ENCODE peak calls at places on chromosomes 1 and 21, in four cellular contexts. One of them, this sample, is unnamed.

GRCh38 chr1:6599141-6599975 is 3.3 kb downstream of the KLHL21 start:
- DNase-seq in spleen: peak; percentile 87
- DNase-seq in PC-9: peak; percentile 63
- DNase-seq in right lobe of liver: peak; percentile 42
- DNase-seq in this sample: no peak

GRCh38 chr21:29022141-29022540 is 2.3 kb upstream of the USP16 start:
- DNase-seq in spleen: no peak
- DNase-seq in PC-9: no peak
- DNase-seq in right lobe of liver: no peak
- DNase-seq in this sample: no peak

GRCh38 chr21:43976661-43977060 is 35.4 kb upstream of the TRAPPC10 start:
- DNase-seq in spleen: no peak
- DNase-seq in PC-9: no peak
- DNase-seq in right lobe of liver: no peak
- DNase-seq in this sample: no peak

GRCh38 chr1:58104960-58105359 is 441.6 kb downstream of the OMA1 start:
- DNase-seq in spleen: no peak
- DNase-seq in PC-9: no peak
- DNase-seq in right lobe of liver: no peak
- DNase-seq in this sample: no peak

GRCh38 chr1:9376886-9377333 is 84.2 kb downstream of the SPSB1 start:
- DNase-seq in spleen: no peak
- DNase-seq in PC-9: no peak
- DNase-seq in right lobe of liver: no peak
- DNase-seq in this sample: peak; percentile 96

GRCh38 chr1:30657131-30658013 is 66.0 kb downstream of the MATN1 start:
- DNase-seq in spleen: peak; percentile 56
- DNase-seq in PC-9: peak; percentile 76
- DNase-seq in right lobe of liver: no peak
- DNase-seq in this sample: no peak

GRCh38 chr1:179026813-179027664 is 1.3 kb downstream of the FAM20B start:
- DNase-seq in spleen: no peak
- DNase-seq in PC-9: no peak
- DNase-seq in right lobe of liver: no peak
- DNase-seq in this sample: no peak

GRCh38 chr21:42592156-42592820 is 61.1 kb upstream of the PDE9A start:
- DNase-seq in spleen: no peak
- DNase-seq in PC-9: no peak
- DNase-seq in right lobe of liver: no peak
- DNase-seq in this sample: no peak

GRCh38 chr1:111576547-111576946 is 43.0 kb upstream of the RAP1A start:
- DNase-seq in spleen: no peak
- DNase-seq in PC-9: no peak
- DNase-seq in right lobe of liver: peak; percentile 70
- DNase-seq in this sample: no peak

GRCh38 chr1:16905112-16905855 is 9.5 kb downstream of the RNU1-2 start:
- DNase-seq in spleen: no peak
- DNase-seq in PC-9: peak; percentile 6
- DNase-seq in right lobe of liver: no peak
- DNase-seq in this sample: no peak

GRCh38 chr1:109425391-109425790 is 857 bp downstream of the PSMA5 start:
- DNase-seq in spleen: no peak
- DNase-seq in PC-9: no peak
- DNase-seq in right lobe of liver: no peak
- DNase-seq in this sample: no peak

GRCh38 chr1:40030528-40031135 is 9.9 kb upstream of the CAP1 start:
- DNase-seq in spleen: no peak
- DNase-seq in PC-9: peak; percentile 71
- DNase-seq in right lobe of liver: no peak
- DNase-seq in this sample: no peak

GRCh38 chr1:145757420-145757819 is 38.1 kb downstream of the CD160 start:
- DNase-seq in spleen: no peak
- DNase-seq in PC-9: no peak
- DNase-seq in right lobe of liver: no peak
- DNase-seq in this sample: no peak

GRCh38 chr1:233005703-233006102 is 55.3 kb downstream of the NTPCR start:
- DNase-seq in spleen: no peak
- DNase-seq in PC-9: no peak
- DNase-seq in right lobe of liver: no peak
- DNase-seq in this sample: no peak

GRCh38 chr1:177872563-177872900 is 97.3 kb downstream of the SEC16B start:
- DNase-seq in spleen: no peak
- DNase-seq in PC-9: no peak
- DNase-seq in right lobe of liver: no peak
- DNase-seq in this sample: no peak

GRCh38 chr1:88612783-88613182 is 71.3 kb upstream of the PKN2 start:
- DNase-seq in spleen: no peak
- DNase-seq in PC-9: peak; percentile 61
- DNase-seq in right lobe of liver: no peak
- DNase-seq in this sample: no peak

GRCh38 chr1:237059244-237059643 is 17.3 kb downstream of the RYR2 start:
- DNase-seq in spleen: no peak
- DNase-seq in PC-9: no peak
- DNase-seq in right lobe of liver: no peak
- DNase-seq in this sample: no peak

GRCh38 chr1:20732071-20732587 is 374 bp downstream of the SH2D5 start:
- DNase-seq in spleen: peak; percentile 88
- DNase-seq in PC-9: peak; percentile 61
- DNase-seq in right lobe of liver: peak; percentile 59
- DNase-seq in this sample: no peak

GRCh38 chr21:15549671-15550070 is 180.1 kb upstream of the USP25 start:
- DNase-seq in spleen: no peak
- DNase-seq in PC-9: no peak
- DNase-seq in right lobe of liver: no peak
- DNase-seq in this sample: no peak

GRCh38 chr1:40703316-40703715 is 11.8 kb downstream of the NFYC start:
- DNase-seq in spleen: no peak
- DNase-seq in PC-9: peak; percentile 24
- DNase-seq in right lobe of liver: no peak
- DNase-seq in this sample: no peak

GRCh38 chr21:33383056-33383888 is 19.9 kb upstream of the IFNGR2 start:
- DNase-seq in spleen: peak; percentile 96
- DNase-seq in PC-9: peak; percentile 75
- DNase-seq in right lobe of liver: peak; percentile 81
- DNase-seq in this sample: peak; percentile 76

GRCh38 chr1:9413877-9414213 is 121.2 kb downstream of the SPSB1 start:
- DNase-seq in spleen: no peak
- DNase-seq in PC-9: no peak
- DNase-seq in right lobe of liver: no peak
- DNase-seq in this sample: no peak

GRCh38 chr1:181044449-181044966 is 10.7 kb downstream of the MR1 start:
- DNase-seq in spleen: no peak
- DNase-seq in PC-9: peak; percentile 17
- DNase-seq in right lobe of liver: peak; percentile 71
- DNase-seq in this sample: no peak

DNA sequence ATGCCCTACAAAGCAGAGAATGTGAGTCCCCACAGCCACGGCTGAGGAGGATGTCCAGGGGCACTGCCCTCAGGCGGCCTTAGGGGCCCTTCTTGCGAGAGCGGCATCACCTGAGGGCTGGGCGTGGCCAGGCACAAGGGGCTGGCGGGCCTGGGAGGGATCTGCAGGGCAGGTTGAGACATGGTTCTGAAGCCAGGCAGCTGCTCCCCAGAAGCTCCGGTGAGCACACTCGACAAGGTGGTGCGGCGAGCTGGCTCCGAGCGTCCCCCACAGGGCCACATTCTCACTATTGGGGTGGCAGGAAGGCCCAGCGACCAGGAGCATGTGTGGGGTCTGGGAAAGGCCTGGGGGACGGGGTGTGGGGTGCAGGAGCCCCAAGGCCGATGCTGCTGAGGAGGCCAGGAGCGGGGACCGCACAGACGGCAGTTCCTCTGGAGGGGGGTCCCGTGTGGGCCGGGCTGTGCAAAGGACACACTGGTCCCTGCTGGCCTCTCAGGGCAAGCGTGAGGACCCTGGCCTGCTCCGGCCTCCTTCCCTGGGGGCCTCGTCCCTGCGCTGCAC is 47.2 kb downstream of the MORN1 start:
- DNase-seq in spleen: peak; percentile 62
- DNase-seq in PC-9: no peak
- DNase-seq in right lobe of liver: peak; percentile 15
- DNase-seq in this sample: peak; percentile 64
- TF ChIP-seq CTCF in spleen: no peak
- TF ChIP-seq CTCF in PC-9: no peak
- TF ChIP-seq CTCF in right lobe of liver: no peak
- TF ChIP-seq CTCF in this sample: no peak

GRCh38 chr1:150558328-150558727 is 9.1 kb downstream of the ADAMTSL4 start:
- DNase-seq in spleen: peak; percentile 74
- DNase-seq in PC-9: no peak
- DNase-seq in right lobe of liver: no peak
- DNase-seq in this sample: no peak

GRCh38 chr1:150557813-150558212 is 8.6 kb downstream of the ADAMTSL4 start:
- DNase-seq in spleen: peak; percentile 75
- DNase-seq in PC-9: no peak
- DNase-seq in right lobe of liver: no peak
- DNase-seq in this sample: no peak

GRCh38 chr1:150555198-150555970 is 6.2 kb downstream of the ADAMTSL4 start:
- DNase-seq in spleen: peak; percentile 63
- DNase-seq in PC-9: no peak
- DNase-seq in right lobe of liver: no peak
- DNase-seq in this sample: no peak

GRCh38 chr1:150557065-150557600 is 7.9 kb downstream of the ADAMTSL4 start:
- DNase-seq in spleen: peak; percentile 72
- DNase-seq in PC-9: no peak
- DNase-seq in right lobe of liver: no peak
- DNase-seq in this sample: no peak

GRCh38 chr1:150555971-150556865 is 7.0 kb downstream of the ADAMTSL4 start:
- DNase-seq in spleen: peak; percentile 68
- DNase-seq in PC-9: no peak
- DNase-seq in right lobe of liver: no peak
- DNase-seq in this sample: no peak
- H3K4me1 ChIP-seq in spleen: peaks cover 80% of the 10 kb centered on the region
- H3K4me1 ChIP-seq in PC-9: peaks cover 36% of the 10 kb centered on the region
- H3K4me1 ChIP-seq in right lobe of liver: peaks cover 24% of the 10 kb centered on the region
- H3K4me1 ChIP-seq in this sample: peaks cover 3% of the 10 kb centered on the region

DNA sequence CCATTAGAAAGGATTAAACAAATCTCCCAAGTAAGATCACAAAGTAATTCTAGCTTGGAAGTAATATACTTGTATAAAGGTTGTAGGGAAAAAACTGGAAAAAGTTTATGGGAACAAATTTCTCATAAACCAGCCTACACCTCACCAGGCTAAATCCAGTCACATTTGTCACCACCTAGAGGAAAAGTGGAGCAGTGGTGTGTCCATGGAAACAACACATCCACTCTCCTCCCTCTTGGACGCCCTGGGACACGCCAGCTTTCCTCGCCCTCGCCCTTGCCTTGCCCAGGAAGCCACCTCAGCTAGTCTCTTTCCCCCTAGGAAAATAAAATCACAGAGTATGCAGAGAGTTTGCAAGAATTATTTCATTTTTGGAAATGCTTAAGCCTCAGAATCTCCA is 2.2 kb downstream of the PALMD start:
- DNase-seq in spleen: no peak
- DNase-seq in PC-9: no peak
- DNase-seq in right lobe of liver: peak; percentile 75
- DNase-seq in this sample: peak; percentile 26
- TF ChIP-seq CTCF in spleen: no peak
- TF ChIP-seq CTCF in PC-9: peak; percentile 44
- TF ChIP-seq CTCF in right lobe of liver: peak; percentile 43
- TF ChIP-seq CTCF in this sample: no peak

DNA sequence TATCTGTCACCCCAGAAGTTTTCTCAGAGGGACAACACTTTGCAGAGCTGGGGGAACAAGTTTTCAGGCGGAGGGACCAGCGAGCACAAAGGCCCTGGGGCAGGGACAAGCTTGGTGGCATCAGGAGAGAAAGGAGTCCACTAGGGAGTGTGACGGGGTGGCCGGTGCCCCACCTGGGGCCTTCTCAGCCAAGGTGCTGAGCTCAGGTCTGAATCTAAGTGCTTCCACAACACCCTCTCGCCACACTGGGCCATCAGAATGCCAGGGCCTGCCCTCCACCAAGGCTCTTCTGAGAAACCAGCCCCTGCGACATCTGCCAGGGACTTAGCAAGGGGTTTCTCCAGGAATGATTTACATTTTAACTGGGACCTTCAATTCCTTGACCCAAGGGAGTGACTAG is 7.8 kb upstream of the TNFRSF8 start:
- DNase-seq in spleen: no peak
- DNase-seq in PC-9: no peak
- DNase-seq in right lobe of liver: no peak
- DNase-seq in this sample: no peak
- H3K4me1 ChIP-seq in spleen: peaks cover 13% of the 10 kb centered on the region
- H3K4me1 ChIP-seq in PC-9: peaks cover 7% of the 10 kb centered on the region
- H3K4me1 ChIP-seq in right lobe of liver: no peaks in the 10 kb centered on the region
- H3K4me1 ChIP-seq in this sample: peaks cover 23% of the 10 kb centered on the region

GRCh38 chr1:25725482-25725881 is 74.5 kb upstream of the SELENON start:
- DNase-seq in spleen: no peak
- DNase-seq in PC-9: no peak
- DNase-seq in right lobe of liver: no peak
- DNase-seq in this sample: no peak
- TF ChIP-seq CTCF in spleen: no peak
- TF ChIP-seq CTCF in PC-9: no peak
- TF ChIP-seq CTCF in right lobe of liver: no peak
- TF ChIP-seq CTCF in this sample: no peak

DNA sequence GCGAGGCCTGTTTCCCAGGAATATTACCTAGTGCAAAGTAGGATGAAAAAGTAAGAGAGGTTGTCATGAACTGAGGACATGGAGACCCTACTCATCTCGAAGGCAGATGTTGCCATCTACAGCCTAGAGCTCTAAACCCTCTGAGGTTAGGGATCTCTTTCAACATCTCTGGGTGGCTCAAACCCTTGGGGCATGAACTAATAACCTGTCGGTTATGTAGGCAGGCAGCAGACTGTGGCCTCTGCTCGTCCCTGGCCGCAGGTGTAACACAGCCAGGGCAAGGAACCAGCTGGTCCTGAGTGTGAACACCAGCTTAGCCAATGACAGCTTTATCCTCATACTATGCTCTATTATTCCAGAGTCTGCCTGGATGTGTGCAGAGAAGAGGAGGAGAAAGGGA is 13.2 kb downstream of the CAPZB start:
- DNase-seq in spleen: no peak
- DNase-seq in PC-9: no peak
- DNase-seq in right lobe of liver: no peak
- DNase-seq in this sample: no peak
- H3K4me1 ChIP-seq in spleen: peaks cover 99% of the 10 kb centered on the region
- H3K4me1 ChIP-seq in PC-9: peaks cover 16% of the 10 kb centered on the region
- H3K4me1 ChIP-seq in right lobe of liver: peaks cover 19% of the 10 kb centered on the region
- H3K4me1 ChIP-seq in this sample: peaks cover 88% of the 10 kb centered on the region

DNA sequence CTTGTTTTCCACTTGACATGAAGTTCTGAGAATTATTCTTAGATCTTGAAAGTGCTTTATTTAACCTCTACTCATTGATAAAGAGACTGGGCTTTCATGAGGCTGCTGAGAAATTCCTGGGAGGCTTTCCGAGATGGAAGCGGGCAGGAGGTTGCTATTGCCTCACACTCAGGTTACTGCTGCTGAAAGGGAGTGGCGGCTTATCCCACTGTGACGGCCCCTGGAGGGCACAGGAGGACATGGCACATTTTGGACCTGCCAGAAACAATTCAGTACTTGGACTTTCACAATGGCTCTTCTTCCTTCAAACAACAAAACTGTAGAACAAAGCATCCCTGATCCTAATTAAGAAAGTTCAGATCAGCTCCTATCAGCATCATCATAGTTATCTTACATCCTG is 16.2 kb upstream of the MARK1 start:
- DNase-seq in spleen: no peak
- DNase-seq in PC-9: peak; percentile 19
- DNase-seq in right lobe of liver: no peak
- DNase-seq in this sample: no peak
- TF ChIP-seq CTCF in spleen: no peak
- TF ChIP-seq CTCF in PC-9: no peak
- TF ChIP-seq CTCF in right lobe of liver: no peak
- TF ChIP-seq CTCF in this sample: no peak

GRCh38 chr1:63829349-63830327 is 55.8 kb downstream of the ROR1 start:
- DNase-seq in spleen: no peak
- DNase-seq in PC-9: no peak
- DNase-seq in right lobe of liver: no peak
- DNase-seq in this sample: no peak
- H3K4me1 ChIP-seq in spleen: peaks cover 44% of the 10 kb centered on the region
- H3K4me1 ChIP-seq in PC-9: peaks cover 17% of the 10 kb centered on the region
- H3K4me1 ChIP-seq in right lobe of liver: no peaks in the 10 kb centered on the region
- H3K4me1 ChIP-seq in this sample: no peaks in the 10 kb centered on the region